ENCODE peak calls at places on chromosome 1, in seven cellular contexts. Y is transverse colon, T is RWPE1, H is cardiac fibroblast, X is endothelial cell, C is tibial artery, V is lung. R is an unnamed sample.
A peak's percentile ranks its signal among the peaks of the same experiment; 100 is the strongest.

GRCh38 chr1:8965121-8965820 is 19.6 kb downstream of the CA6 start:
- DNase-seq in Y (no peak), T (no peak), H (no peak), X (no peak), C (no peak), V (no peak), R (no peak)

GRCh38 chr1:23763040-23763577 is 15.1 kb upstream of the PITHD1 start:
- DNase-seq in Y (no peak), T (no peak), H (no peak), X (no peak), C (no peak), V (no peak), R (no peak)

GRCh38 chr1:114203722-114204121 is 50.1 kb upstream of the SYT6 start:
- DNase-seq in Y (no peak), T (no peak), H (no peak), X (no peak), C (no peak), V (no peak), R (no peak)

GRCh38 chr1:32992489-32993214 is 28.0 kb upstream of the RNF19B start:
- DNase-seq in Y (peak; percentile 90), T (peak; percentile 94), H (peak; percentile 99), X (no peak), C (peak; percentile 84), V (peak; percentile 89), R (peak; percentile 90)

GRCh38 chr1:60898987-60899386 is 183.4 kb upstream of the NFIA start:
- DNase-seq in Y (no peak), T (no peak), H (no peak), X (no peak), C (no peak), V (no peak), R (no peak)

GRCh38 chr1:110196917-110197782 is 13.0 kb upstream of the KCNC4 start:
- DNase-seq in Y (no peak), T (peak; percentile 80), H (peak; percentile 51), X (peak; percentile 61), C (no peak), V (peak; percentile 44), R (peak; percentile 63)

GRCh38 chr1:223330462-223330861 is 33.5 kb downstream of the SUSD4 start:
- DNase-seq in Y (no peak), T (no peak), H (no peak), X (no peak), C (no peak), V (no peak), R (no peak)

GRCh38 chr1:58783090-58783992 is 506 bp downstream of the JUN start:
- DNase-seq in Y (peak; percentile 66), T (no peak), H (peak; percentile 67), X (peak; percentile 52), C (peak; percentile 64), V (peak; percentile 50), R (peak; percentile 39)

GRCh38 chr1:16988210-16988609 is 7.8 kb upstream of the MFAP2 start:
- DNase-seq in Y (no peak), T (no peak), H (no peak), X (no peak), C (no peak), V (no peak), R (no peak)

GRCh38 chr1:244414543-244414942 is 37.2 kb downstream of the ADSS2 start:
- DNase-seq in Y (no peak), T (no peak), H (peak; percentile 77), X (no peak), C (no peak), V (no peak), R (no peak)

GRCh38 chr1:41700986-41701535 is 216.6 kb upstream of the EDN2 start:
- DNase-seq in Y (no peak), T (no peak), H (no peak), X (no peak), C (no peak), V (no peak), R (no peak)

GRCh38 chr1:94270801-94271203 is 33.4 kb upstream of the ARHGAP29 start:
- DNase-seq in Y (no peak), T (peak; percentile 67), H (peak; percentile 96), X (no peak), C (no peak), V (no peak), R (no peak)

GRCh38 chr1:184971522-184972265 is 2.6 kb downstream of the NIBAN1 start:
- DNase-seq in Y (no peak), T (no peak), H (peak; percentile 34), X (no peak), C (no peak), V (no peak), R (no peak)

GRCh38 chr1:184967045-184967444 is 7.3 kb downstream of the NIBAN1 start:
- DNase-seq in Y (no peak), T (no peak), H (no peak), X (no peak), C (no peak), V (no peak), R (no peak)

GRCh38 chr1:184970691-184971161 is 3.6 kb downstream of the NIBAN1 start:
- DNase-seq in Y (no peak), T (no peak), H (peak; percentile 64), X (no peak), C (no peak), V (no peak), R (no peak)

DNA sequence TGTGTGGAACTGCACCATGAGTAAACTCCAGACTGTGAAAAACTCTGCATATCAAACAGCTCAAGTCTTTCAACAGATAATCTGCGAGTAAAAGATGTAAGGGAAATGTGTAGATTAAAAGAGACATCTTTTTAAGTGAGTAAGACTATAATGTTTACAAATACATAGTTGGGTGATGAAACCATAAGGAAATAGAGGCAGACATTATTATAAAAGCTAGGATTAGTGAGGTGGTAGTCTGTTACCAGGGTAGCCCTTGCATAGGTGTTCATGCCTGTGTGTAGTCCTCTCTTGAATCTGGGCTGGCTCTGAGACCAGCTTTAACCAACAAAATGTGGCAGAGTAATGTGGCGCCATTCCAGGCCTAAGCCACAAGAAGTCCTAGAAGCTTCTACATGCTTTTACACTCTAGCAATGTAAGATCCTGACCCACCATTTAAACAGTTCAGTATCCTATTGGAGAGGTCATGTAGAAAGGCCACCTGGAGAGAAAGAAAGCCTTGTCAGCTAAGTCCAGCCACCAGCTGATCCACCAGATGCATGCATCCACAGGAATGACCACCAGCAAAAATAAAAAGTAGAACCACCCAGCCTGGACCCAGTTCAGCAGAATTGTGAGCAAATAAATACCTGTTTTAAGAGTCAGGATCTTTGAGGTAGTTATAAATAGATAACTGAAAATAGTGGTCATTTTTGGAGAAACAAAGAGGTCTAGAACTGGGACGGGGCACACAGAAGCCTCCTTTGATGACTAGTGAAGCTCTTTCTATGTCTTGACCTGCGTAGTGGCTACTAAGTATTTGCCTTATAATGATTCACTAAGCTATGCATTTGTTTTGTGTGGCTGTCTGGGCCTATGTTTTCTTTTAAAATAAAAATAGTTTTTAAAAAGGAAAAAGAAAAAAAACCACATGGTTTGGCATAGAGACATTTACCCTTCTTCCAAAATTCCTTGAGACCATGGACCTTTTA is 8.1 kb downstream of the NIBAN1 start:
- DNase-seq in Y (no peak), T (no peak), H (peak; percentile 39), X (no peak), C (no peak), V (no peak), R (no peak)
- TF ChIP-seq CTCF in Y (no peak), T (no peak), H (no peak), X (no peak), C (no peak), V (no peak), R (no peak)

DNA sequence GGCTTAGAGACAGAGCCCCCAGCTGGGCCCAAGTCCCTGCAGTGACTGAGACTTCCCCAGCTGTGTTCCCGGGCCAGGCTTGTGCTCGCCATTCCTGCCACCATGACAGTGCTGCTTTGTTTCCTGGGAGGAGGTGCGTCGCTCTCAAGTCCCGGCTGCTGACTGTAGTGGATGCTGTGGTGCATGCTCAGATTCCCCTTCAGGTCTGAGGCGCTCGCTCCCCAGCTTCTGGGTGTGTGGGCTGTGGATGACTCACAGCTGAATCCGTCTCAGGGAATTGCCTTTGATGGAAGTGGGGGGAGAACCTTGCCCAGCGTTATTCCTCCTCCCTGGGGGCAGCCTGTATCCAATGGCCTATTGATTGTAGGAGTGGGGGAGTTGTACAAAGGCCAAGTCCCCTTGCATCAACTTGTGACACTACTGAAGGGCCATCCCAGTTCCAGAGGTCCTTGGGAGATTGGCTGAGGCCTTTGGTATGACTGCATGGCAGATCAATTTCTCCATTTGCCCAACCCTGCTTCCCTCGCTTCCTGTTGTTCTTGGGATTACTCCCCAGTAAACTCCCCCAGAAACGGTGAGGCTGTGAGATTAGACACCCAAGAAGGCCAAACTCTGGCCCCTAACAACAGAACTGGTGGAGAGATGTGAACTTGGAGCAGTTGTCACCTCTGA is 17.8 kb upstream of the POU3F1 start:
- DNase-seq in Y (no peak), T (peak; percentile 73), H (peak; percentile 68), X (no peak), C (no peak), V (no peak), R (peak; percentile 20)
- TF ChIP-seq CTCF in Y (no peak), T (no peak), H (no peak), X (no peak), C (no peak), V (no peak), R (no peak)

GRCh38 chr1:182391028-182391361 is 595 bp downstream of the GLUL start:
- DNase-seq in Y (no peak), T (no peak), H (no peak), X (no peak), C (no peak), V (no peak), R (no peak)
- TF ChIP-seq CTCF in Y (no peak), T (no peak), H (no peak), X (no peak), C (peak; percentile 36), V (no peak), R (no peak)

GRCh38 chr1:160806109-160806665 is 10.2 kb downstream of the LY9 start:
- DNase-seq in Y (no peak), T (no peak), H (no peak), X (no peak), C (no peak), V (no peak), R (no peak)
- TF ChIP-seq CTCF in Y (no peak), T (no peak), H (no peak), X (no peak), C (no peak), V (no peak), R (no peak)